ENCODE peak calls at places on chromosomes 2 and 18, in nine cellular contexts. One of them, this sample, is unnamed.

GRCh38 chr2:222024934-222025890 is 273.6 kb downstream of the PAX3 start:
- DNase-seq in endothelial cell of umbilical vein: peak
- DNase-seq in esophagus squamous epithelium: no peak
- DNase-seq in GM12878: no peak
- DNase-seq in uterus: no peak
- DNase-seq in Peyer's patch: no peak
- DNase-seq in adrenal gland: no peak
- DNase-seq in ovary: no peak
- DNase-seq in heart left ventricle: no peak
- DNase-seq in this sample: no peak

GRCh38 chr2:58620127-58620526 is 379.0 kb upstream of the FANCL start:
- DNase-seq in endothelial cell of umbilical vein: peak
- DNase-seq in esophagus squamous epithelium: no peak
- DNase-seq in GM12878: no peak
- DNase-seq in uterus: no peak
- DNase-seq in Peyer's patch: no peak
- DNase-seq in adrenal gland: no peak
- DNase-seq in ovary: no peak
- DNase-seq in heart left ventricle: no peak
- DNase-seq in this sample: no peak

GRCh38 chr18:26233208-26233607 is 7.0 kb downstream of the TAF4B start:
- DNase-seq in endothelial cell of umbilical vein: no peak
- DNase-seq in esophagus squamous epithelium: no peak
- DNase-seq in GM12878: no peak
- DNase-seq in uterus: no peak
- DNase-seq in Peyer's patch: no peak
- DNase-seq in adrenal gland: no peak
- DNase-seq in ovary: no peak
- DNase-seq in heart left ventricle: no peak
- DNase-seq in this sample: no peak

GRCh38 chr2:218257390-218257981 is 3.3 kb upstream of the GPBAR1 start:
- DNase-seq in endothelial cell of umbilical vein: peak
- DNase-seq in esophagus squamous epithelium: no peak
- DNase-seq in GM12878: peak
- DNase-seq in uterus: no peak
- DNase-seq in Peyer's patch: peak
- DNase-seq in adrenal gland: peak
- DNase-seq in ovary: no peak
- DNase-seq in heart left ventricle: no peak
- DNase-seq in this sample: no peak

GRCh38 chr2:46241344-46241743 is 55.9 kb upstream of the EPAS1 start:
- DNase-seq in endothelial cell of umbilical vein: peak
- DNase-seq in esophagus squamous epithelium: no peak
- DNase-seq in GM12878: no peak
- DNase-seq in uterus: no peak
- DNase-seq in Peyer's patch: no peak
- DNase-seq in adrenal gland: no peak
- DNase-seq in ovary: no peak
- DNase-seq in heart left ventricle: no peak
- DNase-seq in this sample: no peak

GRCh38 chr2:153100139-153100538 is 378.4 kb downstream of the RPRM start:
- DNase-seq in endothelial cell of umbilical vein: no peak
- DNase-seq in esophagus squamous epithelium: no peak
- DNase-seq in GM12878: no peak
- DNase-seq in uterus: no peak
- DNase-seq in Peyer's patch: no peak
- DNase-seq in adrenal gland: no peak
- DNase-seq in ovary: no peak
- DNase-seq in heart left ventricle: no peak
- DNase-seq in this sample: no peak

GRCh38 chr2:137333386-137333972 is 568.1 kb downstream of the THSD7B start:
- DNase-seq in endothelial cell of umbilical vein: no peak
- DNase-seq in esophagus squamous epithelium: no peak
- DNase-seq in GM12878: peak
- DNase-seq in uterus: no peak
- DNase-seq in Peyer's patch: no peak
- DNase-seq in adrenal gland: no peak
- DNase-seq in ovary: no peak
- DNase-seq in heart left ventricle: no peak
- DNase-seq in this sample: no peak

GRCh38 chr18:75209129-75209951 is at the start of gene PTGR3:
- DNase-seq in endothelial cell of umbilical vein: peak
- DNase-seq in esophagus squamous epithelium: peak
- DNase-seq in GM12878: peak
- DNase-seq in uterus: peak
- DNase-seq in Peyer's patch: peak
- DNase-seq in adrenal gland: peak
- DNase-seq in ovary: peak
- DNase-seq in heart left ventricle: peak
- DNase-seq in this sample: peak

GRCh38 chr2:184599054-184599874 is 935 bp downstream of the ZNF804A start:
- DNase-seq in endothelial cell of umbilical vein: peak
- DNase-seq in esophagus squamous epithelium: no peak
- DNase-seq in GM12878: no peak
- DNase-seq in uterus: no peak
- DNase-seq in Peyer's patch: peak
- DNase-seq in adrenal gland: no peak
- DNase-seq in ovary: no peak
- DNase-seq in heart left ventricle: no peak
- DNase-seq in this sample: no peak

GRCh38 chr2:62711832-62712494 is 6.5 kb downstream of the EHBP1 start:
- DNase-seq in endothelial cell of umbilical vein: no peak
- DNase-seq in esophagus squamous epithelium: no peak
- DNase-seq in GM12878: no peak
- DNase-seq in uterus: no peak
- DNase-seq in Peyer's patch: no peak
- DNase-seq in adrenal gland: no peak
- DNase-seq in ovary: no peak
- DNase-seq in heart left ventricle: no peak
- DNase-seq in this sample: no peak

GRCh38 chr2:157345647-157346389 is 20.2 kb upstream of the ERMN start:
- DNase-seq in endothelial cell of umbilical vein: no peak
- DNase-seq in esophagus squamous epithelium: no peak
- DNase-seq in GM12878: no peak
- DNase-seq in uterus: no peak
- DNase-seq in Peyer's patch: no peak
- DNase-seq in adrenal gland: no peak
- DNase-seq in ovary: no peak
- DNase-seq in heart left ventricle: no peak
- DNase-seq in this sample: no peak

GRCh38 chr2:60406192-60406591 is 147.3 kb downstream of the BCL11A start:
- DNase-seq in endothelial cell of umbilical vein: no peak
- DNase-seq in esophagus squamous epithelium: no peak
- DNase-seq in GM12878: no peak
- DNase-seq in uterus: no peak
- DNase-seq in Peyer's patch: no peak
- DNase-seq in adrenal gland: no peak
- DNase-seq in ovary: no peak
- DNase-seq in heart left ventricle: no peak
- DNase-seq in this sample: no peak

GRCh38 chr2:105840933-105841332 is 96.2 kb downstream of the NCK2 start:
- DNase-seq in endothelial cell of umbilical vein: no peak
- DNase-seq in esophagus squamous epithelium: no peak
- DNase-seq in GM12878: no peak
- DNase-seq in uterus: no peak
- DNase-seq in Peyer's patch: no peak
- DNase-seq in adrenal gland: no peak
- DNase-seq in ovary: no peak
- DNase-seq in heart left ventricle: no peak
- DNase-seq in this sample: no peak

GRCh38 chr2:1950474-1950873 is 206.2 kb upstream of the PXDN start:
- DNase-seq in endothelial cell of umbilical vein: no peak
- DNase-seq in esophagus squamous epithelium: no peak
- DNase-seq in GM12878: no peak
- DNase-seq in uterus: no peak
- DNase-seq in Peyer's patch: no peak
- DNase-seq in adrenal gland: no peak
- DNase-seq in ovary: no peak
- DNase-seq in heart left ventricle: no peak
- DNase-seq in this sample: no peak

GRCh38 chr2:113208995-113209868 is 35.5 kb downstream of the PSD4 start:
- DNase-seq in endothelial cell of umbilical vein: no peak
- DNase-seq in esophagus squamous epithelium: no peak
- DNase-seq in GM12878: no peak
- DNase-seq in uterus: no peak
- DNase-seq in Peyer's patch: no peak
- DNase-seq in adrenal gland: no peak
- DNase-seq in ovary: no peak
- DNase-seq in heart left ventricle: no peak
- DNase-seq in this sample: no peak

GRCh38 chr2:233059797-233060499 is at the start of gene INPP5D:
- DNase-seq in endothelial cell of umbilical vein: peak
- DNase-seq in esophagus squamous epithelium: no peak
- DNase-seq in GM12878: no peak
- DNase-seq in uterus: no peak
- DNase-seq in Peyer's patch: peak
- DNase-seq in adrenal gland: peak
- DNase-seq in ovary: no peak
- DNase-seq in heart left ventricle: peak
- DNase-seq in this sample: no peak

DNA sequence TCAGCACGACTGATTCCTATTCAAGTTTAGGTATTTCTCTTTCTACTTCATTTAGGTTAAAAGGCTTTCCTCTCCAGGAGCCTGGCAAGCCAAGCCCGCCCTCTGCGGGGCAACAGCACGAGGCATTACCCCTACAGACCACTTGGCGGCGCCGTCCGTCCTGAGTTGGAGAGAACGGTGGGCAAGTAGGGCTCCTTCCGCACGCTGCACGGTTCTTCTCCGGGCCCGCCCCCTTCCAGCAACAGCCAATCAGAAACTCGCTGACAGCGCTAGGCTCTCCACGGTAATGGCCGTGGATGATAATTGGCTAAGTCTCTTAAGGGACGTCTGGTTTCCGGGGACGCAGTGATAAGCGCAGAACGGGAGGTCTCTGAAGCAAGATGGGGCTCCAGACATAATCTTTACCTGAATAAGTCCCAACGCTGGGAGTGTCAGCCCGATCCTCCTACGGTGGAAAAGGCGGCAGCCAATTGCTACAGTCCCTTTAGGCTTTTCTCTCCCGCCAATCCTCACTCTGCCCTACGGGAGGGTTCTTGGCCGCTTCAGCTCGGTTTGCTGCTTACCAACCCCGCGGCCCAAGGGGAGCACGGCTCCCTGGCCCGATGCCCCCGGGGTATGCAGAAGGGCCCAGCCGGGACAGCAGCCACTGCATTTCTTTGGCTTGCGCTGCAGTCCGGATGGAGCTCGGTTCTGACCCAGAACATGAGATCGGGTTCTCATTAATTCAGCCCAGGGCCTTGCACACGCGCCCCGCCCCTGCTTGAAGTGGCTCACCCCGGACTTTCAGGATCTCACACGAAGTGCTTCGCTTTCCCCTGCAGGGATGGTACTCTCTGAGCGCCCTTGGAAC is 206.9 kb upstream of the PKDCC start:
- DNase-seq in endothelial cell of umbilical vein: peak
- DNase-seq in esophagus squamous epithelium: peak
- DNase-seq in GM12878: peak
- DNase-seq in uterus: peak
- DNase-seq in Peyer's patch: peak
- DNase-seq in adrenal gland: peak
- DNase-seq in ovary: peak
- DNase-seq in heart left ventricle: peak
- DNase-seq in this sample: peak
- TF ChIP-seq POLR2A in endothelial cell of umbilical vein: peak
- TF ChIP-seq POLR2A in esophagus squamous epithelium: no peak
- TF ChIP-seq POLR2A in GM12878: peak
- TF ChIP-seq POLR2A in uterus: peak
- TF ChIP-seq POLR2A in Peyer's patch: peak
- TF ChIP-seq POLR2A in adrenal gland: peak
- TF ChIP-seq POLR2A in ovary: peak
- TF ChIP-seq POLR2A in heart left ventricle: peak
- TF ChIP-seq POLR2A in this sample: peak

DNA sequence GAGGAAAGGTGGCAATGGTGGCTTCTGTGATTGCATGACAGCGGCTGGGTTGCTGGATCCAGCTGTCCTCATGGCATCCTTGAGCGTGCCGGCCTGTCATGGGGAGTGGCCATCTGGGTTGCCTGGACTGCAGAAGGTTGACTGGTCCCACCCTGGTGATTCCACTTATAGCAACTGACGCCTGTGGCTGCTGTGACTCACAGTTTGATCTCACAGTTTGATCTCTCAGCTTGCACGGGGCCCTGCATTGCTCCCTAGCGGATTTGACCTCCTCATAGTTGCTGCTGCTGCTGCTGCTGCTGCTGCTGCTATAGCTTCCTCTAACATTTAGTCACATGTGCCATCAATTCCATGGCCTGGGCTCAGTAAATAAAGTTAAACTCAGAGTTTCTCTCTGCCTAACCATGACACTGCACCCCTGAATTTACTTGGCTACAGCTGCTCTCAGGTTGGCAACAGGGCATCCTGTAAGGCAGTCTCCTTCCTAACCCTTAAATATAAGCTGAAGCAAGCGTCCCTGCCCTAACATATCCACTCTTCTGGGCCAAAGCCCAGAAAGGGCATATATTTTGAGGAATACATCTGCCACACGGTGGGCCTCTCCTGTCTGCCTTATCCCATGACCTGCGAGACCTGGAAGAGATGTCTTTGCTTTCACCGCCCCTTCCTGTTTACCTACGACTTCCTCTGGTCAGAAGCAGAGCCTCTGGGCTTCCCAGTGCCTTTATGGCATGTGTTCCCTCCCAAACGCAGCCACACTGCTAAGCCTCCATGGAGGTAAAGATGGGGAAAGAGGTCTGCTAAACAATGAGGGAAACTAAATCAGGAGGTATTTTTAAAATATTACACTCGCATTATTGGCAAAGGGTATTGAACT is 37.8 kb upstream of the CCDC150 start:
- DNase-seq in endothelial cell of umbilical vein: peak
- DNase-seq in esophagus squamous epithelium: no peak
- DNase-seq in GM12878: no peak
- DNase-seq in uterus: peak
- DNase-seq in Peyer's patch: no peak
- DNase-seq in adrenal gland: peak
- DNase-seq in ovary: no peak
- DNase-seq in heart left ventricle: peak
- DNase-seq in this sample: no peak
- H3K27ac ChIP-seq in endothelial cell of umbilical vein: peak
- H3K27ac ChIP-seq in esophagus squamous epithelium: no peak
- H3K27ac ChIP-seq in GM12878: no peak
- H3K27ac ChIP-seq in uterus: no peak
- H3K27ac ChIP-seq in Peyer's patch: no peak
- H3K27ac ChIP-seq in adrenal gland: no peak
- H3K27ac ChIP-seq in ovary: no peak
- H3K27ac ChIP-seq in heart left ventricle: peak
- H3K27ac ChIP-seq in this sample: no peak

GRCh38 chr2:12169060-12169406 is 422.6 kb downstream of the LPIN1 start:
- DNase-seq in endothelial cell of umbilical vein: peak
- DNase-seq in esophagus squamous epithelium: no peak
- DNase-seq in GM12878: no peak
- DNase-seq in uterus: peak
- DNase-seq in Peyer's patch: no peak
- DNase-seq in adrenal gland: peak
- DNase-seq in ovary: no peak
- DNase-seq in heart left ventricle: no peak
- DNase-seq in this sample: no peak
- TF ChIP-seq POLR2A in endothelial cell of umbilical vein: no peak
- TF ChIP-seq POLR2A in esophagus squamous epithelium: no peak
- TF ChIP-seq POLR2A in GM12878: no peak
- TF ChIP-seq POLR2A in uterus: no peak
- TF ChIP-seq POLR2A in Peyer's patch: no peak
- TF ChIP-seq POLR2A in adrenal gland: no peak
- TF ChIP-seq POLR2A in ovary: no peak
- TF ChIP-seq POLR2A in heart left ventricle: no peak
- TF ChIP-seq POLR2A in this sample: no peak

GRCh38 chr18:3653859-3654441 is 204.0 kb downstream of the TGIF1 start:
- DNase-seq in endothelial cell of umbilical vein: no peak
- DNase-seq in esophagus squamous epithelium: no peak
- DNase-seq in GM12878: no peak
- DNase-seq in uterus: no peak
- DNase-seq in Peyer's patch: no peak
- DNase-seq in adrenal gland: no peak
- DNase-seq in ovary: peak
- DNase-seq in heart left ventricle: no peak
- DNase-seq in this sample: no peak
- H3K27ac ChIP-seq in endothelial cell of umbilical vein: peak
- H3K27ac ChIP-seq in esophagus squamous epithelium: no peak
- H3K27ac ChIP-seq in GM12878: no peak
- H3K27ac ChIP-seq in uterus: no peak
- H3K27ac ChIP-seq in Peyer's patch: no peak
- H3K27ac ChIP-seq in adrenal gland: peak
- H3K27ac ChIP-seq in ovary: no peak
- H3K27ac ChIP-seq in heart left ventricle: no peak
- H3K27ac ChIP-seq in this sample: no peak

This sample was measured in prostate gland.